ENCODE peak calls at places on chromosomes 13 and 19, in six cellular contexts. G, R, W, K, D and X are unnamed samples.

GRCh38 chr19:5985098-5985783 is 7.3 kb upstream of the RANBP3 start:
- DNase-seq in K (no peak), G (no peak), R (no peak), D (no peak), W (peak), X (no peak)

GRCh38 chr13:30002577-30002976 is 152.2 kb upstream of the UBL3 start:
- DNase-seq in K (no peak), R (no peak), D (no peak), W (peak), G (no peak), X (no peak)

GRCh38 chr13:33341861-33342452 is 56.4 kb upstream of the STARD13 start:
- DNase-seq in R (no peak), G (no peak), K (no peak), D (no peak), W (no peak), X (no peak)

GRCh38 chr13:62294210-62294609 is 878.6 kb upstream of the PCDH20 start:
- DNase-seq in W (peak), D (no peak), G (no peak), R (no peak), K (no peak), X (no peak)

GRCh38 chr13:80030491-80030890 is 310.4 kb downstream of the SPRY2 start:
- DNase-seq in R (no peak), D (no peak), W (peak), G (peak), K (no peak), X (no peak)

GRCh38 chr19:16506961-16507360 is 10.8 kb downstream of the C19orf44 start:
- DNase-seq in G (no peak), R (no peak), D (no peak), K (no peak), W (no peak), X (no peak)

GRCh38 chr19:32313866-32314265 is 31.5 kb upstream of the ZNF507 start:
- DNase-seq in K (no peak), W (peak), R (no peak), G (no peak), D (peak), X (no peak)

GRCh38 chr13:20514866-20515265 is 10.8 kb downstream of the CRYL1 start:
- DNase-seq in G (no peak), R (no peak), K (no peak), D (no peak), W (no peak), X (no peak)

GRCh38 chr13:20525144-20525600 is 485 bp downstream of the CRYL1 start:
- DNase-seq in D (peak), K (peak), G (no peak), W (peak), R (no peak), X (no peak)

GRCh38 chr19:41307090-41307875 is 2.7 kb upstream of the CCDC97 start:
- DNase-seq in R (no peak), K (no peak), D (no peak), G (no peak), W (no peak), X (no peak)

GRCh38 chr19:21308778-21309177 is 20.4 kb downstream of the ZNF708 start:
- DNase-seq in K (no peak), W (peak), G (no peak), D (no peak), R (no peak), X (no peak)

GRCh38 chr19:5563941-5564612 is 3.7 kb downstream of the TINCR start:
- DNase-seq in G (no peak), K (no peak), R (no peak), W (peak), D (no peak), X (no peak)

GRCh38 chr19:2363419-2363818 is 3.4 kb downstream of the TMPRSS9 start:
- DNase-seq in R (no peak), G (no peak), D (no peak), K (no peak), W (no peak), X (no peak)

GRCh38 chr13:79987323-79987722 is 353.6 kb downstream of the SPRY2 start:
- DNase-seq in D (no peak), W (no peak), G (no peak), K (no peak), R (no peak), X (no peak)

GRCh38 chr13:68261105-68261504 is 1031.0 kb upstream of the PCDH9 start:
- DNase-seq in R (no peak), W (no peak), D (no peak), G (no peak), K (no peak), X (no peak)

GRCh38 chr13:47188802-47189201 is 291.9 kb upstream of the HTR2A start:
- DNase-seq in R (no peak), G (no peak), D (no peak), K (no peak), W (peak), X (no peak)

GRCh38 chr19:17156947-17157302 is 58.2 kb upstream of the USE1 start:
- DNase-seq in W (no peak), K (no peak), G (no peak), R (no peak), D (no peak), X (peak)

GRCh38 chr13:113098163-113098732 is 7.3 kb upstream of the F7 start:
- DNase-seq in R (no peak), K (no peak), D (no peak), G (no peak), W (no peak), X (no peak)

GRCh38 chr19:45782820-45783785 is 813 bp upstream of the DMPK start:
- DNase-seq in K (no peak), D (no peak), G (peak), W (peak), R (no peak), X (no peak)

GRCh38 chr19:32168111-32168510 is 177.3 kb upstream of the ZNF507 start:
- DNase-seq in R (no peak), K (no peak), D (no peak), W (no peak), G (no peak), X (no peak)

GRCh38 chr19:42375415-42376176 is 14.5 kb downstream of the CNFN start:
- DNase-seq in R (no peak), G (no peak), K (no peak), D (no peak), W (no peak), X (no peak)

GRCh38 chr13:106284358-106284757 is 251.1 kb downstream of the EFNB2 start:
- DNase-seq in D (no peak), R (no peak), G (no peak), K (no peak), W (peak), X (no peak)

GRCh38 chr13:101346161-101346560 is 70.1 kb downstream of the NALCN start:
- DNase-seq in R (no peak), G (no peak), W (no peak), D (no peak), K (no peak), X (no peak)

GRCh38 chr19:45500918-45501729 is 2.9 kb downstream of the PPM1N start:
- DNase-seq in G (no peak), D (no peak), W (no peak), R (no peak), K (no peak), X (no peak)

GRCh38 chr13:46679369-46680180 is 117.4 kb downstream of the ESD start:
- DNase-seq in W (peak), R (peak), G (peak), K (peak), D (peak), X (no peak)

GRCh38 chr13:98365291-98365690 is 188.2 kb upstream of the RNF113B start:
- DNase-seq in D (no peak), K (no peak), R (no peak), W (no peak), G (no peak), X (no peak)

DNA sequence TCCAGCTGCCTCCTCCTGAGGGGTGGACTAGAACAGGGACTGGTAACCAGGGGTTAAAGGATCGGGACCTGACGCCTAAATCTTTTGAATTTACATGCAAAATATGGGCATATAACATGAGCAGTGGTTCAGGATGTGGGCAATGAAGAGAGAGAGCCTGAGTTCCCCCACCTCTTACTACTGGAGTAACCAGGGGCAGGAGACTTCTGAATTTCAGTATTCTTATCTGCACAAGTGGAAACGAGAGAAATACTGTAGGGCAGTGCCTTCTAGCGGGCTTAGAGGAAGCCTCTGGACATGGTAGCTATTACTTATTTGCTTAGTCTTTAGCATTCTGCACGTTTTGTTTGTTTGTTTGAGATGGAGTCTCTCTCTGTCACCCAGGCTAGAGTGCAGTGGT is 26.3 kb downstream of the BCAT2 start:
- DNase-seq in K (no peak), W (peak), R (no peak), D (no peak), G (no peak), X (no peak)
- TF ChIP-seq CTCF in K (no peak), W (peak), R (no peak), D (no peak), G (peak), X (no peak)

DNA sequence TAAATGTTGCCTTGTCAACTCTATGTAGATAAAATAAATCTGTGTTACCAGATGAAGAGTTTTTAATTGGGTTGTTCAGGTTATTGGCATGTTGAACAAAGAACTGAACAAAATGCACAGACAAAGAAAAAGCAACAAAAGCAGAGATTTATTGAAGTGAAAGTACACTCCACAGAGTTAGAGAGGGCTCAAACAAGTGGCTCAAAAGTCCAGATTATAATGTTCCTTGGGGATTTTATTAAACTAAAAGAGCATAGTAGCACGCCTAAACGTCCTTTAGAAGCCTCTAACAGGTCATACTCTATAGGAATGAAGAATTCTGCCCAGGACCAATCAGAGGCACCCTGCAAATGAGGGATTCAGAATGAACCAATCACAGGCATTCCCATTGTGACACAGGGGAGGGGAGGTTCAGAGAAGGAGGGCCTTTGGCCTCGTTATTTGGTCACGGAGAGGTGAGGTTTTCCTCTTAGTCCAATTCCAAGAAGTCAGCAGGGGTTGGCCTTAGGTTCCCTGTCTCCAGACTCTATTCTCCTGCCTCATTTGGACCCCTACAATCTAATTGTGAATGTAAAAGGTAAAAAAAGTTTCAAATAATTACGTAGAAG is 12.8 kb downstream of the PSMC4 start:
- DNase-seq in D (no peak), W (no peak), G (no peak), K (no peak), R (no peak), X (no peak)
- TF ChIP-seq CTCF in D (no peak), W (no peak), G (no peak), K (no peak), R (no peak), X (no peak)

GRCh38 chr19:29759359-29759758 is 44.3 kb upstream of the C19orf12 start:
- DNase-seq in W (no peak), G (no peak), K (no peak), D (no peak), R (no peak), X (no peak)

GRCh38 chr19:29761575-29762225 is 46.6 kb upstream of the C19orf12 start:
- DNase-seq in K (no peak), R (no peak), W (no peak), G (no peak), D (no peak), X (no peak)

GRCh38 chr19:29757551-29757950 is 42.5 kb upstream of the C19orf12 start:
- DNase-seq in D (no peak), G (no peak), R (no peak), K (no peak), W (no peak), X (no peak)

GRCh38 chr19:29758863-29759262 is 43.8 kb upstream of the C19orf12 start:
- DNase-seq in K (no peak), W (no peak), R (no peak), D (no peak), G (no peak), X (no peak)

DNA sequence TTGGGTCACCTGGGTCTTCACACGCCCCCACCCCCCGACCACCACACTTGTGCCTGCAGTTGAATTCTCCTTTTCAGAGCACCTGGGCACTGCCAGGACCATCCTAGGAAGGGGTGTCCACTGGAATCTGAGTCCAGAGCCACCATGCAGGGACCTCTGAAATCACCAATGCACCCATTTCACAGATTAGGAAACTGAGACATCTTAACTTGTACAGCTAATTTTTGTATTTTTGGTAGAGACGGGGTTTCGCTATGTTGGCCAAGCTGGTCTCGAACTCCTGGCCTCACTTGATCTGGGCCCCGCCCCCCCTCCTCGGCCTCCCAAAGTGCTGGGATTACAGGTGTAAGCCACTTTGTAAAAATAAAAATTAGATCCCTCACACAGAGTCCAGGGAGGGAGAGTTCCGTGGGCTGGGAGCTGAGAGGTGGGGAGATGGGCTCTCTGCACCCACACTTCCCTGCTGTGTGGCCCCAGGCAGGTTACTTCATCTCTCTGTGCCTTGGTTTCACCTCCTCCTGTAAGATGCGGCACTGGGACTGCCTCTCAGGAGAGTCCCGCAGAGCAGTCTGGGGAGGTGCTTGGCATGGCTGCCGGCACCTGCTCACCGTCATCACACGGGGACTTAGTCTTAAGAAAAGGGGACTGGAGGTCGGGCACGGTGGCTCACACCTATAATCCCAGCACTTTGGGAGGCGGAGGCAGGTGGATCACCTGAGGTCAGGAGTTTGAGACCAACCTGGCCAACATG is 45.9 kb upstream of the C19orf12 start:
- DNase-seq in R (no peak), W (no peak), G (no peak), D (no peak), K (no peak), X (no peak)
- TF ChIP-seq CTCF in R (no peak), W (no peak), G (no peak), D (no peak), K (no peak), X (no peak)

GRCh38 chr19:48997972-48998371 is 4.3 kb downstream of the RUVBL2 start:
- DNase-seq in G (no peak), D (peak), K (peak), R (no peak), W (peak), X (no peak)
- TF ChIP-seq CTCF in G (peak), D (peak), K (peak), R (no peak), W (peak), X (peak)

GRCh38 chr19:38211206-38211605 is 12.8 kb downstream of the DPF1 start:
- DNase-seq in G (no peak), K (no peak), R (no peak), D (no peak), W (no peak), X (no peak)
- TF ChIP-seq CTCF in G (no peak), K (no peak), R (no peak), D (no peak), W (no peak), X (no peak)

GRCh38 chr13:52793507-52793906 is 53.9 kb upstream of the CNMD start:
- DNase-seq in D (no peak), G (no peak), K (no peak), W (no peak), R (no peak), X (no peak)
- TF ChIP-seq CTCF in D (no peak), G (no peak), K (no peak), W (no peak), R (no peak), X (no peak)

DNA sequence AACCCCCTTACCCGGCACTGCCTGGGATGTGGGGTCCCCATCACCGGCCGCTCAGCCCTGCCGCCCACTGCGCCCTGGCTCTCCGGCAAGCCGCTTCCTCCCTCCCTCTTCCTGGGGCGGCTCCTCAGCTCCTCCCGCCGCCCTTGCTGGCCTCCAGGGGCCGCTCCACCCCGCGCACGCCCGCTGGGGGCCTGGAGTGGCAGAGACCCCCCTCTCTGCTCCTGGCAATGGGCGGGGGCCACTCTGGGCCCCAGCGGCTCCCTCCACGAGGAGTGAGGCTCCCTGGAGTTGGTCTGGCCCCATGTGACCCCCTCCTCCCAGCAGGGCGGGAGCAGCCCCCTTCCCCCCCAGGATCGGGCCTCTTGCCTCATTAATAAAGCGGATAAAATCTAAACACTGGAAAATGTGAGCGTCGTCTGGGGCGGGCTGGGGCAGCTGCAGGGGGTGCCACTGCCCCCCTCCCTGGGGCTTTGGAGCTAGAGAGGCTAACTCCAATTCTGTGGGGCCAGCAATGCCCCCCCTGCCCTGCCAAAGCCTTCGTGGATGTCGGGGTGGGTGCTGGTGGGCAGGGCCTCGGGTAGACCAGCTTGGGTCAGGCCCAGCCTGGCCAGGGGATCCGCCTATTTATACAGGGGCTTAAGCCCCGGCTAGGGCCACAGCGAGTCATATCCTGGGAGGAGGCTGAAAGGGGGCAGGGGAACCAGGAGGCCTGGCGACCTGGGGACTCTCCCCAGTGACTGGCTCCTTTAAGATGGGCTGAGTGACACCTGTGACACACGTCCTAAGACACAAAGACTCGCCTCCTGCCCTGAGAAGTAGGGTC is at the start of gene PTGER1:
- DNase-seq in R (no peak), K (no peak), D (peak), G (no peak), W (no peak), X (no peak)
- TF ChIP-seq CTCF in R (no peak), K (peak), D (peak), G (peak), W (peak), X (peak)

GRCh38 chr13:96796234-96796633 is 198.0 kb downstream of the OXGR1 start:
- DNase-seq in K (no peak), R (no peak), D (no peak), G (no peak), W (peak), X (no peak)
- TF ChIP-seq CTCF in K (no peak), R (no peak), D (no peak), G (peak), W (peak), X (no peak)